ENCODE peak calls at places on chromosomes 4 and X, in eight cellular contexts. T, Z, V, H, E, W, K and Q are unnamed samples.

GRCh38 chrX:45322382-45322781 is 121.7 kb upstream of the DIPK2B start:
- DNase-seq in V (no peak), K (peak; percentile 65), H (no peak), E (peak; percentile 34), W (peak; percentile 35), Z (no peak), T (no peak), Q (no peak)

GRCh38 chr4:148694702-148695101 is 252.5 kb upstream of the NR3C2 start:
- DNase-seq in K (no peak), H (no peak), Z (no peak), T (no peak), E (no peak), W (no peak), V (no peak), Q (no peak)

GRCh38 chr4:21507439-21507838 is 441.1 kb downstream of the KCNIP4 start:
- DNase-seq in K (peak; percentile 41), V (no peak), W (no peak), E (peak; percentile 10), H (no peak), T (no peak), Z (no peak), Q (no peak)

GRCh38 chr4:56348582-56348981 is 38.7 kb downstream of the AASDH start:
- DNase-seq in Z (no peak), H (no peak), T (no peak), K (no peak), E (no peak), W (no peak), V (no peak), Q (no peak)

GRCh38 chr4:85744950-85745349 is 270.0 kb downstream of the ARHGAP24 start:
- DNase-seq in K (no peak), E (no peak), Z (no peak), H (no peak), V (no peak), W (no peak), T (no peak), Q (no peak)

GRCh38 chr4:175373031-175373430 is 439.0 kb downstream of the GPM6A start:
- DNase-seq in V (no peak), K (no peak), W (no peak), Z (no peak), H (no peak), E (no peak), T (no peak), Q (no peak)

GRCh38 chr4:152126233-152126632 is 365.4 kb upstream of the GATB start:
- DNase-seq in K (no peak), T (no peak), H (no peak), Z (no peak), V (no peak), W (no peak), E (no peak), Q (no peak)

GRCh38 chr4:78293841-78294301 is 236.7 kb downstream of the FRAS1 start:
- DNase-seq in E (peak; percentile 35), Z (no peak), K (no peak), W (peak; percentile 44), T (no peak), H (no peak), V (no peak), Q (no peak)

GRCh38 chrX:37627602-37628001 is 56.1 kb downstream of the LANCL3 start:
- DNase-seq in T (no peak), K (no peak), Z (no peak), W (no peak), E (no peak), V (no peak), H (no peak), Q (no peak)

GRCh38 chr4:3810796-3811485 is 44.8 kb downstream of the ADRA2C start:
- DNase-seq in T (no peak), V (peak; percentile 69), K (no peak), E (no peak), W (no peak), H (no peak), Z (no peak), Q (no peak)

GRCh38 chr4:106369456-106370060 is 980 bp upstream of the GIMD1 start:
- DNase-seq in T (no peak), H (peak; percentile 2), V (no peak), K (peak; percentile 79), E (peak; percentile 67), W (peak; percentile 57), Z (no peak), Q (peak; percentile 1)

GRCh38 chrX:100654256-100654655 is 10.3 kb downstream of the SRPX2 start:
- DNase-seq in T (no peak), W (peak; percentile 39), H (no peak), Z (no peak), V (no peak), K (no peak), E (peak; percentile 9), Q (no peak)

GRCh38 chr4:158201310-158201709 is 9.0 kb upstream of the TMEM144 start:
- DNase-seq in Z (no peak), E (no peak), T (no peak), K (no peak), W (no peak), V (no peak), H (no peak), Q (no peak)

GRCh38 chr4:38241541-38241940 is 281.3 kb downstream of the PTTG2 start:
- DNase-seq in T (no peak), W (no peak), V (no peak), K (no peak), E (no peak), H (no peak), Z (no peak), Q (no peak)

GRCh38 chrX:124211312-124211942 is 121.0 kb upstream of the TEX13D start:
- DNase-seq in E (peak; percentile 50), K (peak; percentile 77), Z (no peak), W (peak; percentile 44), V (no peak), T (no peak), H (peak; percentile 41), Q (no peak)

GRCh38 chrX:69793260-69793935 is 177.5 kb downstream of the EDA start:
- DNase-seq in Z (no peak), H (no peak), V (no peak), K (no peak), T (no peak), E (no peak), W (no peak), Q (no peak)

GRCh38 chr4:21118301-21118700 is 418.0 kb downstream of the PACRGL start:
- DNase-seq in E (no peak), Z (no peak), V (no peak), K (no peak), T (no peak), W (no peak), H (no peak), Q (no peak)

GRCh38 chr4:58553679-58554078 is 1443.5 kb upstream of the IGFBP7 start:
- DNase-seq in T (no peak), W (no peak), K (no peak), Z (no peak), V (no peak), E (no peak), H (no peak), Q (no peak)

GRCh38 chr4:118286685-118287084 is 66.1 kb downstream of the PRSS12 start:
- DNase-seq in W (no peak), V (no peak), H (no peak), K (no peak), Z (no peak), T (no peak), E (no peak), Q (no peak)
- H3K4me3 ChIP-seq in W (no peak overlapping the region), V (no peak overlapping the region), H (no peak overlapping the region), K (no peak overlapping the region), Z (no peak overlapping the region), T (no peak overlapping the region), E (no peak overlapping the region), Q (no peak overlapping the region)

GRCh38 chr4:80233390-80233789 is 33.1 kb upstream of the FGF5 start:
- DNase-seq in E (no peak), T (no peak), H (no peak), V (no peak), Z (no peak), K (no peak), W (no peak), Q (no peak)
- H3K27me3 ChIP-seq in E (peaks cover 98% of the 10 kb centered on the region), T (no peaks in the 10 kb centered on the region), H (peaks cover 7% of the 10 kb centered on the region), V (no peaks in the 10 kb centered on the region), Z (peaks cover 32% of the 10 kb centered on the region), K (no peaks in the 10 kb centered on the region), W (peaks cover 40% of the 10 kb centered on the region), Q (no peaks in the 10 kb centered on the region)

GRCh38 chrX:10033360-10034007 is 66.3 kb downstream of the CLDN34 start:
- DNase-seq in V (no peak), K (no peak), H (no peak), E (no peak), W (no peak), Z (no peak), T (no peak), Q (no peak)
- H3K27ac ChIP-seq in V (peak overlapping the region; percentile 45), K (no peak overlapping the region), H (no peak overlapping the region), E (no peak overlapping the region), W (no peak overlapping the region), Z (no peak overlapping the region), T (no peak overlapping the region), Q (no peak overlapping the region)

GRCh38 chr4:1795304-1796195 is 2.5 kb downstream of the FGFR3 start:
- DNase-seq in E (no peak), T (no peak), H (no peak), Z (no peak), V (peak; percentile 55), W (no peak), K (no peak), Q (no peak)
- H3K4me3 ChIP-seq in E (peak overlapping the region; percentile 57), T (peak overlapping the region; percentile 81), H (no peak overlapping the region), Z (peak overlapping the region; percentile 70), V (peak overlapping the region; percentile 64), W (peak overlapping the region; percentile 54), K (no peak overlapping the region), Q (no peak overlapping the region)

GRCh38 chr4:108097990-108098553 is 70.7 kb downstream of the LEF1 start:
- DNase-seq in V (no peak), Z (no peak), H (no peak), E (no peak), T (no peak), W (peak; percentile 13), K (no peak), Q (no peak)
- H3K27me3 ChIP-seq in V (no peaks in the 10 kb centered on the region), Z (no peaks in the 10 kb centered on the region), H (no peaks in the 10 kb centered on the region), E (no peaks in the 10 kb centered on the region), T (no peaks in the 10 kb centered on the region), W (no peaks in the 10 kb centered on the region), K (no peaks in the 10 kb centered on the region), Q (no peaks in the 10 kb centered on the region)

GRCh38 chrX:102744307-102744706 is 23.8 kb downstream of the GPRASP3 start:
- DNase-seq in W (no peak), H (no peak), E (no peak), Z (no peak), T (no peak), V (no peak), K (no peak), Q (no peak)

GRCh38 chrX:102745513-102746133 is 25.1 kb downstream of the GPRASP3 start:
- DNase-seq in E (peak; percentile 76), V (peak; percentile 43), T (no peak), H (no peak), K (no peak), W (peak; percentile 19), Z (no peak), Q (peak; percentile 11)

GRCh38 chrX:102739642-102740041 is 19.1 kb downstream of the GPRASP3 start:
- DNase-seq in W (peak; percentile 10), E (no peak), H (no peak), Z (no peak), T (no peak), V (no peak), K (no peak), Q (no peak)
- H3K27ac ChIP-seq in W (no peak overlapping the region), E (no peak overlapping the region), H (no peak overlapping the region), Z (no peak overlapping the region), T (no peak overlapping the region), V (no peak overlapping the region), K (no peak overlapping the region), Q (no peak overlapping the region)